ENCODE peak calls at places on chromosomes 12 and 14, in seven cellular contexts. Q, Z, C, H, J, M and X are unnamed samples.

GRCh38 chr12:25041006-25041741 is 92.3 kb upstream of the BCAT1 start:
- DNase-seq in J (no peak), Z (no peak), H (no peak), Q (no peak), C (no peak), M (no peak), X (peak)

GRCh38 chr12:80187660-80188090 is 88.3 kb downstream of the OTOGL start:
- DNase-seq in Z (no peak), H (peak), C (no peak), Q (peak), J (no peak), M (no peak), X (no peak)

GRCh38 chr12:63151898-63152700 is 1.1 kb upstream of the AVPR1A start:
- DNase-seq in Q (peak), J (no peak), H (peak), Z (peak), M (peak), C (peak), X (no peak)

GRCh38 chr12:116435984-116436383 is 123.2 kb upstream of the MAP1LC3B2 start:
- DNase-seq in Q (no peak), M (no peak), J (no peak), C (no peak), Z (no peak), H (no peak), X (no peak)

GRCh38 chr12:116360579-116361403 is 83.3 kb upstream of the MED13L start:
- DNase-seq in J (no peak), Q (no peak), M (no peak), H (no peak), Z (no peak), C (no peak), X (no peak)

GRCh38 chr12:101847325-101847724 is 16.6 kb upstream of the GNPTAB start:
- DNase-seq in Z (no peak), H (no peak), Q (no peak), C (no peak), M (no peak), J (no peak), X (no peak)

GRCh38 chr12:3755898-3756297 is 3.0 kb upstream of the CRACR2A start:
- DNase-seq in Q (no peak), H (no peak), J (no peak), M (no peak), Z (no peak), C (no peak), X (no peak)

GRCh38 chr14:71236430-71236829 is 329.2 kb downstream of the PCNX1 start:
- DNase-seq in H (no peak), M (no peak), J (no peak), C (no peak), Z (no peak), Q (no peak), X (no peak)

GRCh38 chr14:103908580-103908979 is 19.7 kb upstream of the TDRD9 start:
- DNase-seq in H (no peak), J (peak), C (no peak), Z (no peak), Q (no peak), M (no peak), X (no peak)

GRCh38 chr12:98727196-98727595 is 82.1 kb downstream of the APAF1 start:
- DNase-seq in H (no peak), Q (no peak), J (no peak), Z (no peak), M (no peak), C (no peak), X (no peak)

GRCh38 chr12:14770495-14771313 is 32.6 kb downstream of the WBP11 start:
- DNase-seq in H (peak), C (peak), Q (peak), J (peak), Z (peak), M (peak), X (peak)

DNA sequence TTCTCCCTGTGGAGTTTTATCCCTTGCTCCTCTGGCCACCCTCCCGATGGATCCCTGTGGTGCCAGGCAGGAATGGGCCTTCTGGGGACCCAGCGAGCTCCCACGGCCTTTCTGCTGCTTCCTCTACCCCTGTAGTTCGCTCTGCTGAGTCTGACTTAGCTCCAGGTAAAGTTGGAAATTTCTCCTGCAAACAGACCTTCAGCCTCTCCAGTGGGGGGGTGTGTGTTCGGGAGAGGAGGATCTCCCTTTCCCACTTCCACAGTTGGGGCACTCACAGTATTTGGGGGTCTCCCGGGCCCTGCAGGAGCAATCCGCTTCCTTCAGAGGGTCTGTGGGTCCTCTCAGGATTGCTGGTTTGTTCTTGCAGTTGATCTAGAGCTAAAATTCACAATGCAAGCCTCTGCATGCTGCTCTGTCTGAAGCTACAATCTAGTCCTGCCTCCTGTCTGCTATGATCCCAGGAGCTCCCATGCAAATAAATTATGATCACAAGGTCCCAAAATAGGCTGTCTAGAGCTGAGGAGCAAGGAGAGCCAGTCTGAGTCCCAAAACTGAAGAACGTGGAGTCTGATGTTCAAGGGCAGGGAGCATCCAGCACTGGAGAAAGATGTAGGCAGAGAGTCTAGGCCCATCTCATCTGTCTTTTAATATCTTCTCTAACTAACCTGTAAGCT is 18.3 kb downstream of the MTRFR start:
- DNase-seq in J (no peak), C (no peak), Q (no peak), Z (no peak), H (no peak), M (no peak), X (no peak)
- H3K27ac ChIP-seq in J (peak), C (peak), Q (no peak), Z (no peak), H (no peak), M (no peak), X (peak)

GRCh38 chr14:28830115-28830534 is 63.5 kb downstream of the FOXG1 start:
- DNase-seq in J (no peak), M (no peak), H (no peak), C (no peak), Z (no peak), Q (no peak), X (no peak)

DNA sequence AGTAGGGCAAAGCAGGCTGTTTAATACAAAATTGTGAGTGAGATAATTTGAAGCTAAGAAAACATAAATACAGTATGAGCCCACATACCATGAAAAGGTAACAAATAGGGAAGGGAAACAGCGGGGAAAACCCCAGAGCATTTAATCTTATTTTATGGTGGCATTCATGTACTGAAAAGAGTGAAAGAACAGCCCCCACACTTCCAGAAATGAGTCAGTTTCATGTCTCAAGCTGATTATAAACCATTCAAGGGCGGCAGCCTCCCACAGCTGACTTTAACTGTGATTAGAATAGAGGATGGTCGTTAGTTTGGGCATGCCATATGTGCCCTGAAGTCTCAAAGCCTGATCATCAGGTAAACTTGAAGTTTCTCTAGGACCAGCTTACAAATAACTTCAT is 64.5 kb downstream of the FOXG1 start:
- DNase-seq in H (no peak), M (no peak), Q (no peak), J (no peak), C (no peak), Z (no peak), X (no peak)
- H3K27ac ChIP-seq in H (no peak), M (no peak), Q (no peak), J (no peak), C (no peak), Z (peak), X (no peak)

GRCh38 chr12:19893514-19893913 is 454.2 kb downstream of the AEBP2 start:
- DNase-seq in C (no peak), M (no peak), Q (no peak), Z (no peak), J (no peak), H (peak), X (no peak)
- H3K27ac ChIP-seq in C (no peak), M (no peak), Q (no peak), Z (no peak), J (no peak), H (no peak), X (no peak)

DNA sequence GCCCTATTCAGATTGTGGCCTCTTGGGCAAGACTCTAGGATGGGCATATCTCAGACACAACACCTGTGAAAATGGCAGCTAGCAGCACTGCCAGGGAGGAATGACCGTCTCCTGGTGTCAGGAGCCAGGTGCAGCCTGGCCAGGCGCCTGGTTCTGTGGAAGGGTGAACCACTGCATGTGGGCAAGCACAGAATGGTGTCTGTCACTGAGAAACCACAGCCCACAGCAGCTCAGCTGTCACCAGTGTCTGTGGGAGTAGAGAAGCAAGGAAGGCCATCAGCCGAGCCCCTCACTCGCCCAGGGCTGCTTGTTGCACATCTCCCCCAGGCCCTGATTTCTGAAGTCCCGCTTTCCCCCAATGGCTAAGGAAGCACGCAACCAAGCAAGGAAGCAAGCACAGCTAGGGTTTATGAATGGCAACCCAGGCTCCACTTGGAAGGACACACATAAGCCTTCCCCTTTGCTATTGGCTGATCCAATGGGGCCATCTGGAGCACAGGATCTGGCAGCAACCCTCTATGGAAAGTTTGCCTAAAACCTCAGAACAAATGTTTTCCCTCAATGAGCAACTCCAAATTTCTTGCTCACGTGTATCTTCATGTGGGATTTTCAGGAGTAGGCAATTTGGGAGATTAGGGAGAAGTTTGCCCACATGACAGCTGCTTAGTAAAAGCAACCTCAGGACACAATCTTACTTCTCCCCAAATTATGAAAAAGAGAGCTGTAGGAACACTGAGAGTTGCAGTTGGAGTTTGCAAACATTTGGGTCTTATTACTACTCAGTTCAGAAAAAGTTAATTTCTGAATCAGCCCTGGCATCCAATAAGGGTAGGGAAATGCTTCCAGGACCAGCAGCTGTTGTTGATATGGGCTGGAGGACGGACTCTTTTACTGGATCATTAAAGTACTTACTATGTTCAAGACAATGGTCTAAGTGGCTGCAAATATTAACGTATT is 44.7 kb downstream of the GPHB5 start:
- DNase-seq in Z (no peak), H (peak), C (peak), M (no peak), J (no peak), Q (peak), X (no peak)
- H3K27ac ChIP-seq in Z (no peak), H (no peak), C (no peak), M (no peak), J (no peak), Q (peak), X (no peak)

DNA sequence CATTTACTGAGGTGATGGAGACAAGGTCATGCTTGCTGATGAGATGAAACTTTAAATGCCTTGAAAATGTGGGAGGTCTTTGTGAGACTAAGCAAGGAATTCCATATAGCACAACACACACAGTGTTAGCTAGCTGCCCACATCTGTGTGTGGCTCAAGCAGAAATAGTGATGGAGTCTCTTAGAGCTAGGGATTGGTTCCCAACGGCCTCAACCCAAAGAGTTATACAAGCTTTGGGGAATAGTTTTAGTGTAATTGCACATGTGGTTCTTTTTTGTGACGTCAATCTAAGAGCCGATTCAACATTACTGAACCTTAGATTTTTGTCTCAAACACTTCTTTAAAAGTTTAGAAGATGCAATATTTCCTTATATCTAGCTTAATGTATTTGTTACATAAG is 157.7 kb upstream of the LRIG3 start:
- DNase-seq in M (no peak), J (no peak), Z (no peak), C (no peak), H (no peak), Q (no peak), X (no peak)
- H3K27ac ChIP-seq in M (no peak), J (no peak), Z (no peak), C (peak), H (no peak), Q (no peak), X (no peak)

DNA sequence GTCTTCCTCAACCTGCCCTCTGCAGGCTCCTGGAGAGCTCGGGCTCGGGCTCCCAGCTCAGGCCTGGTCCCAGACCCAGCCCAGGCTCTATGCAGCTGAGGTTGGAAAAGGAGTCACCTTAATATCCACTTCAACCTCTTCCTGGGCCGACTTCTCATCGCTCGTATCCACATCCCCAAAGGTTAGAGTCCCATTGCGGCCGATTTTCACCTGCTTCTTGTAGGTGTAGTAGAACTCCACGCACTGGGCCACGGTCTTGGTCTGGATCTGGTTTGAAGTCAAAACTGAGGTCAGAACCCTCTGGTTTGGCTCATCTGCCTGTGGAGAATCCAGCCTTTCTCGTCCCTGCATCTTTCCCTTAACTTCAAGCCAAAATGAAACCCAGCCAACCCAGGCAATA is 8.4 kb upstream of the PNMA1 start:
- DNase-seq in Z (no peak), J (no peak), C (no peak), Q (no peak), M (no peak), H (no peak), X (no peak)
- H3K27ac ChIP-seq in Z (peak), J (no peak), C (no peak), Q (no peak), M (no peak), H (peak), X (no peak)